ENCODE peak calls at places on chromosomes 12 and 14, in ten cellular contexts. L is astrocyte, F is mammary epithelial cell, N is IMR-90, R is DND-41, E is SK-N-SH, B is endothelial cell of umbilical vein, P is endodermal cell, H is colonic mucosa, O is GM23248. Z is an unnamed sample.

GRCh38 chr14:58699656-58700055 is 61.9 kb downstream of the DACT1 start:
- DNase-seq in L (no peak), F (no peak), N (no peak), R (no peak), E (no peak), B (no peak), P (no peak), H (no peak), O (no peak), Z (peak; percentile 45)

GRCh38 chr14:60220084-60220483 is 28.9 kb upstream of the PPM1A start:
- DNase-seq in L (no peak), F (no peak), N (no peak), R (no peak), E (no peak), B (no peak), P (no peak), H (no peak), O (no peak), Z (no peak)

GRCh38 chr12:69998922-69999321 is 173.9 kb downstream of the MYRFL start:
- DNase-seq in L (no peak), F (no peak), N (no peak), R (no peak), E (no peak), B (no peak), P (no peak), H (no peak), O (no peak), Z (no peak)

GRCh38 chr14:71488703-71489141 is 443.5 kb upstream of the RGS6 start:
- DNase-seq in L (peak; percentile 84), F (no peak), N (peak; percentile 90), R (no peak), E (no peak), B (no peak), P (no peak), H (no peak), O (peak; percentile 58), Z (peak; percentile 80)

GRCh38 chr12:96985515-96986362 is 78.7 kb downstream of the NEDD1 start:
- DNase-seq in L (no peak), F (no peak), N (no peak), R (no peak), E (no peak), B (peak; percentile 23), P (peak; percentile 89), H (no peak), O (peak; percentile 55), Z (peak; percentile 48)

GRCh38 chr12:12561305-12562015 is 1.2 kb downstream of the DUSP16 start:
- DNase-seq in L (peak; percentile 36), F (peak; percentile 55), N (peak; percentile 46), R (peak; percentile 19), E (peak; percentile 75), B (no peak), P (peak; percentile 86), H (peak; percentile 54), O (peak; percentile 80), Z (peak; percentile 78)

GRCh38 chr12:51926718-51927117 is 19.4 kb downstream of the ACVRL1 start:
- DNase-seq in L (no peak), F (peak; percentile 35), N (peak; percentile 42), R (peak; percentile 13), E (no peak), B (peak; percentile 88), P (peak; percentile 90), H (peak; percentile 74), O (peak; percentile 65), Z (no peak)

GRCh38 chr12:124107299-124107698 is 134.3 kb downstream of the ZNF664 start:
- DNase-seq in L (no peak), F (no peak), N (no peak), R (no peak), E (no peak), B (no peak), P (no peak), H (no peak), O (no peak), Z (no peak)

GRCh38 chr12:58009355-58009754 is 68.0 kb downstream of the ATP23 start:
- DNase-seq in L (peak; percentile 11), F (no peak), N (no peak), R (no peak), E (no peak), B (no peak), P (no peak), H (no peak), O (peak; percentile 18), Z (peak; percentile 72)

GRCh38 chr12:58008658-58009057 is 67.3 kb downstream of the ATP23 start:
- DNase-seq in L (no peak), F (no peak), N (no peak), R (no peak), E (no peak), B (peak; percentile 9), P (no peak), H (no peak), O (no peak), Z (no peak)

GRCh38 chr12:58007875-58008274 is 66.5 kb downstream of the ATP23 start:
- DNase-seq in L (no peak), F (no peak), N (no peak), R (no peak), E (no peak), B (no peak), P (no peak), H (no peak), O (no peak), Z (no peak)

DNA sequence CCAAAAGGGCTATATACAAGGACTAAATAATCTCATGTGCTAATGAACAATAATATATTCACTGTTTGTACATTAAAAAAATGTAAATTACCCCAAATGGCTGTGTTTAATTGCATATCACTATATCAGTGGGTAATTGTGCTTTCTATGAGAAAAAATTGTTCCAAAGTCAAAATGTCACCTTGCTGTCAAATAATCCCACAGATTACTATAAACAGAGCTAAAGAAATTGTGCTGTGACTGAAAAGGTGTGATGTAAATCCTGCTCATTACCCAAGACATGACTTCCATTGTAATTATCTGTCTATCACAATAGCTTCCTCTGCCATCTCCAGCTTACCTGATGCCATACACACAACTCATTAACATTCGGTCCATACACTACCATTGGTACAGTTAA is 70.3 kb downstream of the ATP23 start:
- DNase-seq in L (no peak), F (no peak), N (no peak), R (no peak), E (no peak), B (no peak), P (no peak), H (no peak), O (no peak), Z (no peak)
- H3K4me3 ChIP-seq in L (no peak overlapping the region), F (no peak overlapping the region), N (no peak overlapping the region), R (no peak overlapping the region), E (no peak overlapping the region), B (no peak overlapping the region), P (no peak overlapping the region), H (no peak overlapping the region), O (no peak overlapping the region), Z (no peak overlapping the region)

GRCh38 chr12:93696462-93696861 is 19.3 kb downstream of the CRADD start:
- DNase-seq in L (no peak), F (no peak), N (no peak), R (no peak), E (no peak), B (no peak), P (no peak), H (no peak), O (no peak), Z (no peak)

GRCh38 chr12:93704122-93704521 is 26.9 kb downstream of the CRADD start:
- DNase-seq in L (no peak), F (no peak), N (no peak), R (no peak), E (no peak), B (no peak), P (no peak), H (no peak), O (no peak), Z (peak; percentile 18)

GRCh38 chr12:93698307-93699092 is 21.3 kb downstream of the CRADD start:
- DNase-seq in L (no peak), F (no peak), N (peak; percentile 40), R (no peak), E (no peak), B (no peak), P (no peak), H (no peak), O (peak; percentile 40), Z (peak; percentile 42)

GRCh38 chr12:93702707-93703305 is 25.6 kb downstream of the CRADD start:
- DNase-seq in L (peak; percentile 8), F (no peak), N (no peak), R (no peak), E (no peak), B (no peak), P (no peak), H (no peak), O (peak; percentile 43), Z (no peak)

GRCh38 chr12:93699271-93700141 is 22.3 kb downstream of the CRADD start:
- DNase-seq in L (peak; percentile 96), F (peak; percentile 78), N (peak; percentile 93), R (no peak), E (no peak), B (no peak), P (peak; percentile 59), H (no peak), O (peak; percentile 86), Z (peak; percentile 79)
- H3K9ac ChIP-seq in L (peak overlapping the region; percentile 78), F (no peak overlapping the region), N (no peak overlapping the region), R (no peak overlapping the region), E (peak overlapping the region; percentile 92), B (no peak overlapping the region), P (no peak overlapping the region), H (no peak overlapping the region), O (peak overlapping the region; percentile 74), Z (no peak overlapping the region)

GRCh38 chr14:93049867-93050331 is 65.8 kb downstream of the ITPK1 start:
- DNase-seq in L (no peak), F (no peak), N (no peak), R (no peak), E (no peak), B (peak; percentile 82), P (no peak), H (no peak), O (no peak), Z (no peak)
- H3K4me1 ChIP-seq in L (peaks cover 18% of the 10 kb centered on the region), F (peaks cover 34% of the 10 kb centered on the region), N (peaks cover 11% of the 10 kb centered on the region), R (no peaks in the 10 kb centered on the region), E (peaks cover 4% of the 10 kb centered on the region), B (peaks cover 29% of the 10 kb centered on the region), P (peaks cover 17% of the 10 kb centered on the region), H (peaks cover 63% of the 10 kb centered on the region), O (peaks cover 13% of the 10 kb centered on the region), Z (peaks cover 14% of the 10 kb centered on the region)

GRCh38 chr12:92926549-92926948 is 2.5 kb downstream of the EEA1 start:
- DNase-seq in L (no peak), F (no peak), N (no peak), R (no peak), E (no peak), B (no peak), P (peak; percentile 52), H (no peak), O (no peak), Z (peak; percentile 8)

GRCh38 chr12:92927436-92928116 is 1.5 kb downstream of the EEA1 start:
- DNase-seq in L (peak; percentile 77), F (peak; percentile 75), N (peak; percentile 77), R (no peak), E (no peak), B (peak; percentile 81), P (no peak), H (no peak), O (peak; percentile 88), Z (peak; percentile 81)

GRCh38 chr12:92928431-92928961 is 599 bp downstream of the EEA1 start:
- DNase-seq in L (no peak), F (peak; percentile 39), N (no peak), R (peak; percentile 57), E (peak; percentile 77), B (peak; percentile 57), P (peak; percentile 73), H (peak; percentile 46), O (peak; percentile 75), Z (peak; percentile 75)

GRCh38 chr12:92928962-92929915 is at the start of gene EEA1:
- DNase-seq in L (peak; percentile 88), F (peak; percentile 96), N (peak; percentile 95), R (peak; percentile 97), E (peak; percentile 99), B (peak; percentile 96), P (peak; percentile 100), H (peak; percentile 96), O (peak; percentile 99), Z (peak; percentile 98)

GRCh38 chr12:92927055-92927435 is 2.0 kb downstream of the EEA1 start:
- DNase-seq in L (no peak), F (peak; percentile 93), N (peak; percentile 28), R (peak; percentile 23), E (peak; percentile 25), B (peak; percentile 41), P (peak; percentile 61), H (no peak), O (peak; percentile 72), Z (peak; percentile 76)
- H3K4me3 ChIP-seq in L (peak overlapping the region; percentile 76), F (peak overlapping the region; percentile 5), N (peak overlapping the region; percentile 14), R (peak overlapping the region; percentile 83), E (peak overlapping the region; percentile 73), B (no peak overlapping the region), P (peak overlapping the region; percentile 93), H (no peak overlapping the region), O (peak overlapping the region; percentile 83), Z (peak overlapping the region; percentile 83)

Z was measured in adipocyte.